ENCODE peak calls at places on chromosome 5, in eight cellular contexts. One of them, this sample, is unnamed.

GRCh38 chr5:149521739-149522373 is 29.4 kb downstream of the CSNK1A1 start:
- DNase-seq in IMR-90: no peak
- DNase-seq in hepatocyte: no peak
- DNase-seq in pancreas: no peak
- DNase-seq in lower leg skin: no peak
- DNase-seq in uterus: no peak
- DNase-seq in tibial artery: no peak
- DNase-seq in lower lobe of right lung: no peak
- DNase-seq in this sample: no peak

GRCh38 chr5:140043508-140043872 is 391 bp upstream of the NRG2 start:
- DNase-seq in tibial artery: peak; percentile 64
- DNase-seq in lower lobe of right lung: no peak
- DNase-seq in IMR-90: no peak
- DNase-seq in lower leg skin: no peak
- DNase-seq in pancreas: peak; percentile 31
- DNase-seq in uterus: no peak
- DNase-seq in hepatocyte: no peak
- DNase-seq in this sample: no peak

GRCh38 chr5:1007221-1007680 is 1.4 kb upstream of the NKD2 start:
- DNase-seq in tibial artery: peak; percentile 54
- DNase-seq in IMR-90: no peak
- DNase-seq in pancreas: peak; percentile 1
- DNase-seq in hepatocyte: no peak
- DNase-seq in uterus: no peak
- DNase-seq in lower leg skin: no peak
- DNase-seq in lower lobe of right lung: peak; percentile 36
- DNase-seq in this sample: peak; percentile 6

GRCh38 chr5:119200795-119201194 is 129.9 kb downstream of the DMXL1 start:
- DNase-seq in hepatocyte: no peak
- DNase-seq in tibial artery: no peak
- DNase-seq in lower leg skin: no peak
- DNase-seq in lower lobe of right lung: no peak
- DNase-seq in pancreas: no peak
- DNase-seq in uterus: no peak
- DNase-seq in IMR-90: no peak
- DNase-seq in this sample: no peak

GRCh38 chr5:169695919-169696490 is 58.9 kb downstream of the DOCK2 start:
- DNase-seq in lower leg skin: no peak
- DNase-seq in tibial artery: no peak
- DNase-seq in pancreas: no peak
- DNase-seq in uterus: no peak
- DNase-seq in hepatocyte: no peak
- DNase-seq in IMR-90: peak; percentile 98
- DNase-seq in lower lobe of right lung: no peak
- DNase-seq in this sample: no peak

GRCh38 chr5:10701567-10702039 is 59.4 kb downstream of the DAP start:
- DNase-seq in lower leg skin: no peak
- DNase-seq in hepatocyte: peak; percentile 54
- DNase-seq in pancreas: no peak
- DNase-seq in IMR-90: peak; percentile 71
- DNase-seq in lower lobe of right lung: no peak
- DNase-seq in tibial artery: no peak
- DNase-seq in uterus: peak; percentile 47
- DNase-seq in this sample: no peak

GRCh38 chr5:74372502-74373445 is 267.8 kb downstream of the ENC1 start:
- DNase-seq in lower leg skin: no peak
- DNase-seq in pancreas: no peak
- DNase-seq in IMR-90: peak; percentile 24
- DNase-seq in lower lobe of right lung: no peak
- DNase-seq in hepatocyte: no peak
- DNase-seq in uterus: no peak
- DNase-seq in tibial artery: no peak
- DNase-seq in this sample: no peak

GRCh38 chr5:130720355-130720754 is 444.7 kb downstream of the HINT1 start:
- DNase-seq in uterus: no peak
- DNase-seq in hepatocyte: peak; percentile 69
- DNase-seq in pancreas: no peak
- DNase-seq in lower leg skin: no peak
- DNase-seq in IMR-90: no peak
- DNase-seq in tibial artery: no peak
- DNase-seq in lower lobe of right lung: no peak
- DNase-seq in this sample: no peak

GRCh38 chr5:146233441-146233840 is 30.0 kb downstream of the RBM27 start:
- DNase-seq in hepatocyte: no peak
- DNase-seq in tibial artery: no peak
- DNase-seq in IMR-90: no peak
- DNase-seq in uterus: no peak
- DNase-seq in pancreas: peak; percentile 47
- DNase-seq in lower leg skin: no peak
- DNase-seq in lower lobe of right lung: no peak
- DNase-seq in this sample: no peak

GRCh38 chr5:154179846-154180710 is 10.5 kb upstream of the GALNT10 start:
- DNase-seq in pancreas: no peak
- DNase-seq in lower leg skin: no peak
- DNase-seq in hepatocyte: peak; percentile 76
- DNase-seq in IMR-90: peak; percentile 67
- DNase-seq in tibial artery: no peak
- DNase-seq in uterus: no peak
- DNase-seq in lower lobe of right lung: no peak
- DNase-seq in this sample: no peak

GRCh38 chr5:191036-191948 is at the start of gene LRRC14B:
- DNase-seq in tibial artery: peak; percentile 85
- DNase-seq in lower lobe of right lung: peak; percentile 57
- DNase-seq in IMR-90: no peak
- DNase-seq in uterus: no peak
- DNase-seq in hepatocyte: no peak
- DNase-seq in pancreas: peak; percentile 23
- DNase-seq in lower leg skin: no peak
- DNase-seq in this sample: no peak

GRCh38 chr5:57850109-57850508 is 367.5 kb upstream of the ACTBL2 start:
- DNase-seq in pancreas: no peak
- DNase-seq in tibial artery: no peak
- DNase-seq in IMR-90: no peak
- DNase-seq in lower lobe of right lung: no peak
- DNase-seq in lower leg skin: no peak
- DNase-seq in uterus: no peak
- DNase-seq in hepatocyte: no peak
- DNase-seq in this sample: no peak

GRCh38 chr5:74974451-74975089 is 77.8 kb downstream of the GCNT4 start:
- DNase-seq in lower leg skin: no peak
- DNase-seq in uterus: no peak
- DNase-seq in pancreas: no peak
- DNase-seq in hepatocyte: no peak
- DNase-seq in IMR-90: no peak
- DNase-seq in tibial artery: no peak
- DNase-seq in lower lobe of right lung: no peak
- DNase-seq in this sample: no peak

GRCh38 chr5:33487256-33487655 is 46.5 kb downstream of the TARS1 start:
- DNase-seq in hepatocyte: no peak
- DNase-seq in tibial artery: no peak
- DNase-seq in lower leg skin: no peak
- DNase-seq in lower lobe of right lung: no peak
- DNase-seq in uterus: no peak
- DNase-seq in pancreas: no peak
- DNase-seq in IMR-90: no peak
- DNase-seq in this sample: no peak

GRCh38 chr5:6598351-6598900 is 34.4 kb downstream of the NSUN2 start:
- DNase-seq in IMR-90: peak; percentile 11
- DNase-seq in hepatocyte: no peak
- DNase-seq in lower lobe of right lung: no peak
- DNase-seq in uterus: no peak
- DNase-seq in tibial artery: no peak
- DNase-seq in pancreas: no peak
- DNase-seq in lower leg skin: no peak
- DNase-seq in this sample: no peak

GRCh38 chr5:14900661-14901461 is 29.3 kb upstream of the ANKH start:
- DNase-seq in tibial artery: no peak
- DNase-seq in uterus: no peak
- DNase-seq in pancreas: no peak
- DNase-seq in lower leg skin: no peak
- DNase-seq in lower lobe of right lung: peak; percentile 64
- DNase-seq in hepatocyte: no peak
- DNase-seq in IMR-90: peak; percentile 86
- DNase-seq in this sample: peak; percentile 32

GRCh38 chr5:1880377-1881272 is 2.1 kb downstream of the IRX4 start:
- DNase-seq in pancreas: no peak
- DNase-seq in lower leg skin: no peak
- DNase-seq in uterus: no peak
- DNase-seq in lower lobe of right lung: no peak
- DNase-seq in hepatocyte: no peak
- DNase-seq in IMR-90: no peak
- DNase-seq in tibial artery: no peak
- DNase-seq in this sample: no peak

GRCh38 chr5:156427315-156427714 is 100.4 kb downstream of the SGCD start:
- DNase-seq in tibial artery: no peak
- DNase-seq in pancreas: no peak
- DNase-seq in uterus: no peak
- DNase-seq in lower lobe of right lung: no peak
- DNase-seq in IMR-90: no peak
- DNase-seq in hepatocyte: no peak
- DNase-seq in lower leg skin: no peak
- DNase-seq in this sample: no peak

GRCh38 chr5:107505763-107506534 is 164.8 kb downstream of the EFNA5 start:
- DNase-seq in uterus: no peak
- DNase-seq in pancreas: no peak
- DNase-seq in IMR-90: no peak
- DNase-seq in tibial artery: no peak
- DNase-seq in hepatocyte: no peak
- DNase-seq in lower lobe of right lung: no peak
- DNase-seq in lower leg skin: no peak
- DNase-seq in this sample: no peak

GRCh38 chr5:57735754-57736153 is 253.1 kb upstream of the ACTBL2 start:
- DNase-seq in pancreas: no peak
- DNase-seq in lower lobe of right lung: no peak
- DNase-seq in hepatocyte: no peak
- DNase-seq in IMR-90: peak; percentile 96
- DNase-seq in tibial artery: no peak
- DNase-seq in uterus: no peak
- DNase-seq in lower leg skin: no peak
- DNase-seq in this sample: no peak

GRCh38 chr5:178455480-178455835 is 134.7 kb downstream of the COL23A1 start:
- DNase-seq in lower leg skin: peak; percentile 46
- DNase-seq in lower lobe of right lung: no peak
- DNase-seq in IMR-90: no peak
- DNase-seq in pancreas: no peak
- DNase-seq in tibial artery: peak; percentile 48
- DNase-seq in uterus: no peak
- DNase-seq in hepatocyte: no peak
- DNase-seq in this sample: no peak

GRCh38 chr5:158840193-158840592 is 259.5 kb downstream of the EBF1 start:
- DNase-seq in uterus: no peak
- DNase-seq in lower lobe of right lung: no peak
- DNase-seq in hepatocyte: no peak
- DNase-seq in tibial artery: no peak
- DNase-seq in lower leg skin: no peak
- DNase-seq in IMR-90: no peak
- DNase-seq in pancreas: no peak
- DNase-seq in this sample: no peak

GRCh38 chr5:78251663-78252284 is 42.7 kb downstream of the AP3B1 start:
- DNase-seq in tibial artery: no peak
- DNase-seq in pancreas: no peak
- DNase-seq in lower leg skin: no peak
- DNase-seq in uterus: no peak
- DNase-seq in IMR-90: no peak
- DNase-seq in hepatocyte: no peak
- DNase-seq in lower lobe of right lung: no peak
- DNase-seq in this sample: no peak

GRCh38 chr5:141100243-141100805 is at the start of gene PCDHB3:
- DNase-seq in lower lobe of right lung: peak; percentile 45
- DNase-seq in tibial artery: no peak
- DNase-seq in pancreas: no peak
- DNase-seq in IMR-90: peak; percentile 16
- DNase-seq in hepatocyte: no peak
- DNase-seq in uterus: peak; percentile 36
- DNase-seq in lower leg skin: no peak
- DNase-seq in this sample: peak; percentile 27
- TF ChIP-seq CTCF in lower lobe of right lung: no peak
- TF ChIP-seq CTCF in tibial artery: peak; percentile 8
- TF ChIP-seq CTCF in pancreas: no peak
- TF ChIP-seq CTCF in IMR-90: peak; percentile 20
- TF ChIP-seq CTCF in hepatocyte: no peak
- TF ChIP-seq CTCF in uterus: peak; percentile 16
- TF ChIP-seq CTCF in lower leg skin: no peak
- TF ChIP-seq CTCF in this sample: no peak

GRCh38 chr5:103371046-103371603 is 112.6 kb downstream of the MACIR start:
- DNase-seq in lower lobe of right lung: no peak
- DNase-seq in hepatocyte: no peak
- DNase-seq in lower leg skin: no peak
- DNase-seq in pancreas: no peak
- DNase-seq in uterus: no peak
- DNase-seq in tibial artery: no peak
- DNase-seq in IMR-90: peak; percentile 33
- DNase-seq in this sample: no peak

GRCh38 chr5:103367722-103368121 is 109.2 kb downstream of the MACIR start:
- DNase-seq in lower leg skin: no peak
- DNase-seq in lower lobe of right lung: no peak
- DNase-seq in hepatocyte: no peak
- DNase-seq in tibial artery: no peak
- DNase-seq in uterus: no peak
- DNase-seq in pancreas: no peak
- DNase-seq in IMR-90: no peak
- DNase-seq in this sample: no peak

GRCh38 chr5:103369125-103370120 is 110.9 kb downstream of the MACIR start:
- DNase-seq in hepatocyte: no peak
- DNase-seq in IMR-90: no peak
- DNase-seq in uterus: no peak
- DNase-seq in pancreas: no peak
- DNase-seq in lower leg skin: no peak
- DNase-seq in tibial artery: no peak
- DNase-seq in lower lobe of right lung: no peak
- DNase-seq in this sample: no peak

GRCh38 chr5:103364074-103364473 is 105.5 kb downstream of the MACIR start:
- DNase-seq in IMR-90: peak; percentile 32
- DNase-seq in tibial artery: no peak
- DNase-seq in uterus: no peak
- DNase-seq in lower lobe of right lung: no peak
- DNase-seq in pancreas: no peak
- DNase-seq in lower leg skin: no peak
- DNase-seq in hepatocyte: no peak
- DNase-seq in this sample: no peak

GRCh38 chr5:103366938-103367549 is 108.5 kb downstream of the MACIR start:
- DNase-seq in uterus: no peak
- DNase-seq in hepatocyte: no peak
- DNase-seq in IMR-90: no peak
- DNase-seq in tibial artery: no peak
- DNase-seq in lower leg skin: no peak
- DNase-seq in lower lobe of right lung: no peak
- DNase-seq in pancreas: no peak
- DNase-seq in this sample: no peak
- TF ChIP-seq CTCF in uterus: no peak
- TF ChIP-seq CTCF in hepatocyte: no peak
- TF ChIP-seq CTCF in IMR-90: no peak
- TF ChIP-seq CTCF in tibial artery: no peak
- TF ChIP-seq CTCF in lower leg skin: no peak
- TF ChIP-seq CTCF in lower lobe of right lung: no peak
- TF ChIP-seq CTCF in pancreas: no peak
- TF ChIP-seq CTCF in this sample: no peak

GRCh38 chr5:68215208-68215887 is at the start of gene PIK3R1:
- DNase-seq in IMR-90: peak; percentile 91
- DNase-seq in lower lobe of right lung: peak; percentile 97
- DNase-seq in hepatocyte: peak; percentile 98
- DNase-seq in tibial artery: peak; percentile 98
- DNase-seq in uterus: peak; percentile 95
- DNase-seq in lower leg skin: peak; percentile 99
- DNase-seq in pancreas: peak; percentile 92
- DNase-seq in this sample: peak; percentile 83
- TF ChIP-seq CTCF in IMR-90: peak; percentile 35
- TF ChIP-seq CTCF in lower lobe of right lung: peak; percentile 52
- TF ChIP-seq CTCF in hepatocyte: peak; percentile 37
- TF ChIP-seq CTCF in tibial artery: peak; percentile 52
- TF ChIP-seq CTCF in uterus: peak; percentile 40
- TF ChIP-seq CTCF in lower leg skin: no peak
- TF ChIP-seq CTCF in pancreas: peak; percentile 42
- TF ChIP-seq CTCF in this sample: no peak

GRCh38 chr5:143093452-143094086 is 309.9 kb downstream of the NR3C1 start:
- DNase-seq in uterus: no peak
- DNase-seq in lower lobe of right lung: no peak
- DNase-seq in lower leg skin: no peak
- DNase-seq in tibial artery: no peak
- DNase-seq in pancreas: no peak
- DNase-seq in IMR-90: no peak
- DNase-seq in hepatocyte: no peak
- DNase-seq in this sample: no peak
- TF ChIP-seq CTCF in uterus: no peak
- TF ChIP-seq CTCF in lower lobe of right lung: no peak
- TF ChIP-seq CTCF in lower leg skin: no peak
- TF ChIP-seq CTCF in tibial artery: no peak
- TF ChIP-seq CTCF in pancreas: no peak
- TF ChIP-seq CTCF in IMR-90: no peak
- TF ChIP-seq CTCF in hepatocyte: no peak
- TF ChIP-seq CTCF in this sample: no peak

This sample was measured in omental fat pad.